ENCODE peak calls at places on chromosomes 1 and 21, in ten cellular contexts. Y is uterus; N is left lung; V is psoas muscle; P is GM12878; H is suprapubic skin; M is naive thymus-derived CD4-positive, alpha-beta T cell; F is stomach; G is vagina; Q is tibial nerve. I is an unnamed sample.
A peak's percentile ranks its signal among the peaks of the same experiment; 100 is the strongest.

GRCh38 chr1:235831148-235831547 is 35.6 kb downstream of the LYST start:
- DNase-seq in Y (no peak), N (no peak), V (no peak), P (peak; percentile 35), H (no peak), M (no peak), F (no peak), G (no peak), Q (no peak), I (no peak)

GRCh38 chr1:91687452-91687851 is 186.8 kb downstream of the CDC7 start:
- DNase-seq in Y (no peak), N (no peak), V (no peak), P (no peak), H (no peak), M (no peak), F (no peak), G (no peak), Q (no peak), I (no peak)

GRCh38 chr1:23924601-23925000 is 11.4 kb upstream of the CNR2 start:
- DNase-seq in Y (no peak), N (no peak), V (no peak), P (no peak), H (no peak), M (no peak), F (no peak), G (no peak), Q (no peak), I (no peak)

GRCh38 chr1:32972814-32973428 is 8.3 kb upstream of the RNF19B start:
- DNase-seq in Y (peak; percentile 40), N (peak; percentile 90), V (peak; percentile 62), P (no peak), H (no peak), M (no peak), F (peak; percentile 70), G (no peak), Q (no peak), I (no peak)

GRCh38 chr1:232327296-232327695 is 302.6 kb downstream of the SIPA1L2 start:
- DNase-seq in Y (no peak), N (no peak), V (no peak), P (no peak), H (no peak), M (no peak), F (no peak), G (no peak), Q (no peak), I (no peak)

GRCh38 chr1:162196387-162196786 is 126.9 kb downstream of the NOS1AP start:
- DNase-seq in Y (no peak), N (no peak), V (no peak), P (no peak), H (no peak), M (no peak), F (no peak), G (no peak), Q (no peak), I (no peak)

GRCh38 chr1:244231572-244232315 is 180.7 kb downstream of the ZBTB18 start:
- DNase-seq in Y (no peak), N (no peak), V (peak; percentile 83), P (no peak), H (no peak), M (no peak), F (peak; percentile 46), G (no peak), Q (no peak), I (no peak)

GRCh38 chr1:152167835-152168534 is 9.0 kb upstream of the RPTN start:
- DNase-seq in Y (no peak), N (no peak), V (no peak), P (no peak), H (no peak), M (no peak), F (no peak), G (no peak), Q (no peak), I (no peak)

GRCh38 chr1:217333939-217334338 is 297.0 kb downstream of the GPATCH2 start:
- DNase-seq in Y (no peak), N (no peak), V (no peak), P (no peak), H (no peak), M (no peak), F (no peak), G (no peak), Q (no peak), I (peak; percentile 41)

GRCh38 chr1:167839009-167839408 is 74.9 kb downstream of the ADCY10 start:
- DNase-seq in Y (no peak), N (no peak), V (no peak), P (no peak), H (no peak), M (no peak), F (no peak), G (no peak), Q (no peak), I (no peak)

GRCh38 chr1:201693887-201694614 is 134.9 kb upstream of the IPO9 start:
- DNase-seq in Y (no peak), N (no peak), V (no peak), P (no peak), H (no peak), M (no peak), F (no peak), G (no peak), Q (no peak), I (peak; percentile 38)

GRCh38 chr1:62194651-62195282 is at the start of gene L1TD1:
- DNase-seq in Y (no peak), N (no peak), V (no peak), P (no peak), H (peak; percentile 63), M (no peak), F (no peak), G (no peak), Q (no peak), I (no peak)

GRCh38 chr1:26542781-26543443 is 13.4 kb downstream of the RPS6KA1 start:
- DNase-seq in Y (no peak), N (no peak), V (no peak), P (no peak), H (no peak), M (no peak), F (no peak), G (no peak), Q (no peak), I (no peak)

GRCh38 chr21:38807481-38807880 is 1.8 kb downstream of the ETS2 start:
- DNase-seq in Y (no peak), N (no peak), V (no peak), P (no peak), H (no peak), M (no peak), F (no peak), G (no peak), Q (no peak), I (peak; percentile 94)

GRCh38 chr1:159474926-159475325 is 35.4 kb downstream of the OR10J1 start:
- DNase-seq in Y (no peak), N (no peak), V (no peak), P (no peak), H (no peak), M (no peak), F (no peak), G (no peak), Q (no peak), I (no peak)

GRCh38 chr1:159465191-159465603 is 25.7 kb downstream of the OR10J1 start:
- DNase-seq in Y (no peak), N (no peak), V (no peak), P (no peak), H (no peak), M (no peak), F (no peak), G (no peak), Q (no peak), I (no peak)

GRCh38 chr1:159468321-159468720 is 28.8 kb downstream of the OR10J1 start:
- DNase-seq in Y (no peak), N (no peak), V (no peak), P (no peak), H (no peak), M (no peak), F (no peak), G (no peak), Q (no peak), I (no peak)

GRCh38 chr1:159473335-159473734 is 33.8 kb downstream of the OR10J1 start:
- DNase-seq in Y (no peak), N (no peak), V (no peak), P (no peak), H (no peak), M (no peak), F (no peak), G (no peak), Q (no peak), I (no peak)

GRCh38 chr1:159469921-159470595 is 30.5 kb downstream of the OR10J1 start:
- DNase-seq in Y (no peak), N (no peak), V (no peak), P (no peak), H (no peak), M (no peak), F (no peak), G (no peak), Q (no peak), I (no peak)
- H3K9me3 ChIP-seq in Y (no peaks in the 10 kb centered on the region), N (no peaks in the 10 kb centered on the region), V (no peaks in the 10 kb centered on the region), P (no peaks in the 10 kb centered on the region), H (no peaks in the 10 kb centered on the region), M (no peaks in the 10 kb centered on the region), F (no peaks in the 10 kb centered on the region), G (no peaks in the 10 kb centered on the region), Q (no peaks in the 10 kb centered on the region), I (no peaks in the 10 kb centered on the region)

GRCh38 chr1:63709267-63709828 is 64.5 kb upstream of the ROR1 start:
- DNase-seq in Y (no peak), N (no peak), V (no peak), P (no peak), H (no peak), M (no peak), F (no peak), G (no peak), Q (no peak), I (no peak)
- H3K4me1 ChIP-seq in Y (no peaks in the 10 kb centered on the region), N (no peaks in the 10 kb centered on the region), V (no peaks in the 10 kb centered on the region), P (no peaks in the 10 kb centered on the region), H (peaks cover 8% of the 10 kb centered on the region), M (no peaks in the 10 kb centered on the region), F (peaks cover 23% of the 10 kb centered on the region), G (peaks cover 10% of the 10 kb centered on the region), Q (peaks cover 4% of the 10 kb centered on the region), I (no peaks in the 10 kb centered on the region)

DNA sequence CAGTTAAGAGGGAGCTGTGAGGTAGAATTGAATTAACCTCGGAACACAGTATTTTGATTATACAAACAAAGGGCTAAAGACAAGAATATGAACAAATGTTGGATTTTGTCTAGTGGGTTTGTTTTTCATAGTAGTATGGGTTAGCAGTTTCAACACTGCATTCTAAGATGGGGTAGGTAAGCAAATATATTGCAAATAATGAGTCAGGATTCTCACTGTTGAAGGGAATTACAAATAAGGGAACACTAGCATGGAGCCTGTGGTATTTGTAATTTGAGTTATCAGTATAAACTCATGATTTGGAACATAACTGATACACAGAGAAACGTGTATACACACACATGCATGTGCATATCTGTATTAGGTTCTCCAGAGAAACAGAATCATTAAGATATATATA is 44.5 kb downstream of the CD55 start:
- DNase-seq in Y (no peak), N (no peak), V (no peak), P (no peak), H (no peak), M (no peak), F (no peak), G (no peak), Q (no peak), I (no peak)
- H3K36me3 ChIP-seq in Y (no peaks in the 10 kb centered on the region), N (no peaks in the 10 kb centered on the region), V (peaks cover 6% of the 10 kb centered on the region), P (no peaks in the 10 kb centered on the region), H (peaks cover 18% of the 10 kb centered on the region), M (no peaks in the 10 kb centered on the region), F (no peaks in the 10 kb centered on the region), G (peaks cover 12% of the 10 kb centered on the region), Q (no peaks in the 10 kb centered on the region), I (peaks cover 17% of the 10 kb centered on the region)

DNA sequence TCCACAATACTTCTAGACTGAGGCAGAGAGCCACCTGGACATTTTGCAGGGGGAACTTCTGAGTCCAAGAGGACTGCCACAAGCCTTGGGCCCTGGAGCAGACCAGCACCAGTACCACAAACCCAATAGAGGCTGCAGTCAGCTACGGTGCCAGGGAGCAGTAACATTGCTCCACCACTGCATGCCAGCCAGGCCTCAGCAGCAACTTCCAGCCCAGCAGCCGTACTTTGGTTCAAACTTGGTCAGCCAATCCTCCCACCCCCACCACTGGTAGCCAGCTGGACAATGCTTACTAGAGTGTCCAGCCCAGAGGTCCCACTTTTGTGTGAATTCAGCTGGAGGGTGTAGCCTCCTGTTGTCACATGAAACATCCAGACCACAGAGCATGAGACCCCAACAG is 107.4 kb downstream of the SLC5A9 start:
- DNase-seq in Y (no peak), N (peak; percentile 29), V (no peak), P (no peak), H (no peak), M (no peak), F (no peak), G (no peak), Q (no peak), I (no peak)
- H3K9me3 ChIP-seq in Y (no peaks in the 10 kb centered on the region), N (peaks cover 38% of the 10 kb centered on the region), V (peaks cover 14% of the 10 kb centered on the region), P (no peaks in the 10 kb centered on the region), H (peaks cover 7% of the 10 kb centered on the region), M (no peaks in the 10 kb centered on the region), F (peaks cover 42% of the 10 kb centered on the region), G (no peaks in the 10 kb centered on the region), Q (no peaks in the 10 kb centered on the region), I (no peaks in the 10 kb centered on the region)